ENCODE peak calls at places on chromosomes 5 and 9, in four cellular contexts. T is HCT116, J is sigmoid colon, I is upper lobe of right lung. M is an unnamed sample.

GRCh38 chr9:135047026-135047350 is 40.5 kb upstream of the OLFM1 start:
- DNase-seq in T (no peak), J (peak; percentile 56), I (peak; percentile 66), M (no peak)

GRCh38 chr5:133998807-133999206 is 6.0 kb downstream of the VDAC1 start:
- DNase-seq in T (no peak), J (no peak), I (no peak), M (no peak)

GRCh38 chr9:116027511-116027910 is 126.1 kb upstream of the PAPPA start:
- DNase-seq in T (no peak), J (no peak), I (no peak), M (peak; percentile 28)

GRCh38 chr5:154972476-154973080 is 31.7 kb downstream of the MRPL22 start:
- DNase-seq in T (peak; percentile 35), J (no peak), I (no peak), M (peak; percentile 72)

GRCh38 chr9:127598839-127599549 is 13.1 kb upstream of the STXBP1 start:
- DNase-seq in T (no peak), J (no peak), I (no peak), M (peak; percentile 60)

GRCh38 chr9:122950263-122950662 is 9.4 kb downstream of the RABGAP1 start:
- DNase-seq in T (no peak), J (no peak), I (no peak), M (no peak)

GRCh38 chr9:106286249-106286648 is 576.7 kb upstream of the ZNF462 start:
- DNase-seq in T (no peak), J (no peak), I (no peak), M (no peak)

GRCh38 chr9:117704024-117704575 is at the start of gene TLR4:
- DNase-seq in T (no peak), J (peak; percentile 81), I (peak; percentile 73), M (no peak)

GRCh38 chr5:69484891-69485290 is 7.7 kb upstream of the OCLN start:
- DNase-seq in T (no peak), J (no peak), I (no peak), M (peak; percentile 37)

GRCh38 chr5:61817472-61818326 is 485.6 kb downstream of the ZSWIM6 start:
- DNase-seq in T (peak; percentile 22), J (no peak), I (no peak), M (peak; percentile 84)

GRCh38 chr5:1150866-1151265 is 39.0 kb upstream of the SLC12A7 start:
- DNase-seq in T (no peak), J (no peak), I (no peak), M (no peak)

GRCh38 chr9:17481565-17481964 is 97.3 kb upstream of the SH3GL2 start:
- DNase-seq in T (no peak), J (no peak), I (peak; percentile 25), M (no peak)

GRCh38 chr5:116360008-116360853 is 214.4 kb downstream of the SEMA6A start:
- DNase-seq in T (no peak), J (peak; percentile 90), I (no peak), M (peak; percentile 12)

GRCh38 chr5:125348221-125348692 is 601.8 kb upstream of the ZNF608 start:
- DNase-seq in T (no peak), J (no peak), I (no peak), M (peak; percentile 24)

GRCh38 chr9:134321957-134322741 is 4.1 kb upstream of the RXRA start:
- DNase-seq in T (no peak), J (peak; percentile 65), I (peak; percentile 55), M (no peak)

GRCh38 chr5:134543820-134544692 is 18.6 kb downstream of the JADE2 start:
- DNase-seq in T (no peak), J (no peak), I (peak; percentile 66), M (no peak)

GRCh38 chr5:158640581-158640980 is 459.1 kb downstream of the EBF1 start:
- DNase-seq in T (no peak), J (no peak), I (no peak), M (no peak)

GRCh38 chr9:121699271-121700164 is 48.1 kb downstream of the DAB2IP start:
- DNase-seq in T (no peak), J (peak; percentile 84), I (peak; percentile 82), M (peak; percentile 56)

GRCh38 chr5:63022403-63022802 is 443.8 kb downstream of the LRRC70 start:
- DNase-seq in T (no peak), J (no peak), I (no peak), M (no peak)

GRCh38 chr9:93480728-93481324 is 27.4 kb upstream of the FAM120AOS start:
- DNase-seq in T (no peak), J (no peak), I (no peak), M (no peak)

GRCh38 chr9:19127881-19128719 is 808 bp upstream of the PLIN2 start:
- DNase-seq in T (no peak), J (peak; percentile 72), I (peak; percentile 71), M (no peak)

GRCh38 chr5:42951847-42952411 is 88.2 kb downstream of the ANXA2R start:
- DNase-seq in T (no peak), J (no peak), I (no peak), M (no peak)

GRCh38 chr9:70868044-70868443 is 253.4 kb downstream of the TRPM3 start:
- DNase-seq in T (no peak), J (no peak), I (no peak), M (no peak)

GRCh38 chr5:79846198-79846521 is 144.9 kb downstream of the MTX3 start:
- DNase-seq in T (no peak), J (no peak), I (no peak), M (no peak)

GRCh38 chr5:112420111-112420864 is 1.2 kb upstream of the EPB41L4A start:
- DNase-seq in T (peak; percentile 56), J (peak; percentile 88), I (peak; percentile 91), M (peak; percentile 52)

GRCh38 chr9:112439171-112439570 is 47.5 kb upstream of the KIAA1958 start:
- DNase-seq in T (no peak), J (no peak), I (no peak), M (no peak)

GRCh38 chr5:164094321-164094720 is 588.9 kb downstream of the MAT2B start:
- DNase-seq in T (no peak), J (no peak), I (no peak), M (no peak)
- TF ChIP-seq CTCF in T (no peak), J (no peak), I (no peak), M (no peak)

GRCh38 chr9:14249527-14249926 is 64.4 kb downstream of the NFIB start:
- DNase-seq in T (no peak), J (no peak), I (no peak), M (no peak)

GRCh38 chr9:14245901-14246525 is 67.9 kb downstream of the NFIB start:
- DNase-seq in T (no peak), J (no peak), I (no peak), M (no peak)

GRCh38 chr9:14246951-14247350 is 67.0 kb downstream of the NFIB start:
- DNase-seq in T (no peak), J (no peak), I (no peak), M (no peak)

GRCh38 chr9:14247577-14247976 is 66.4 kb downstream of the NFIB start:
- DNase-seq in T (no peak), J (no peak), I (no peak), M (no peak)

GRCh38 chr9:14248149-14248548 is 65.8 kb downstream of the NFIB start:
- DNase-seq in T (no peak), J (no peak), I (no peak), M (no peak)
- H3K4me1 ChIP-seq in T (peaks cover 10% of the 10 kb centered on the region), J (peaks cover 35% of the 10 kb centered on the region), I (peaks cover 25% of the 10 kb centered on the region), M (peaks cover 18% of the 10 kb centered on the region)

GRCh38 chr9:96492993-96493531 is 43.1 kb downstream of the HABP4 start:
- DNase-seq in T (no peak), J (no peak), I (no peak), M (no peak)

GRCh38 chr9:96491079-96491879 is 41.3 kb downstream of the HABP4 start:
- DNase-seq in T (peak; percentile 35), J (no peak), I (no peak), M (no peak)

GRCh38 chr9:96489482-96489979 is 39.6 kb downstream of the HABP4 start:
- DNase-seq in T (no peak), J (no peak), I (no peak), M (no peak)

GRCh38 chr9:96491880-96492525 is 42.0 kb downstream of the HABP4 start:
- DNase-seq in T (no peak), J (no peak), I (no peak), M (no peak)

DNA sequence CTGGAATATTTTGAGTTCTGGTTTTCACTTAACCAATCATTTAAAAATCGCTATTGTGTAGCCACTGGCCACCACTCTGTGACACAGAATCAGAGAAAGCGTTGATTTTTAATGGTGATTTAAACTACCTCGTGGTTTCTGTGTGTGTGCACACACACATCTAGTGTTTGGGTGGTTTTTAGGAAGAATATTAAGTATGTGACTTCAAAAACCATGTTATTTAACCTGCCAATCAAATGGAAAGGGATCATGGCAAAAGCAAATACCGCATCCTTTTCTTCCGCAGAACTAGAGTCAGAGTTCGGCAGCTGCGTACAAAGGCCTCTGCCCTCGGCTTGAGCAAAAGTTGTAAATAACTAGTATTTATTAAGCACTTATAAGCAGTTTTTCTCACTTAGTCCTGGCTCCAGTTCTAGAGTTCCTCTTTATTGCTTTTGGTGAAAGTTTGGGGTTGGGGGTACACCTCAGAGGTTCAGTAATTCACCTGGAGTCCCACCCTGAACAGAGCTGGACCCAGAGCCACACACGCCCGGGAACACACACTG is 40.6 kb downstream of the HABP4 start:
- DNase-seq in T (no peak), J (no peak), I (no peak), M (no peak)
- H3K36me3 ChIP-seq in T (peaks cover 7% of the 10 kb centered on the region), J (peaks cover 15% of the 10 kb centered on the region), I (peaks cover 20% of the 10 kb centered on the region), M (peaks cover 7% of the 10 kb centered on the region)

DNA sequence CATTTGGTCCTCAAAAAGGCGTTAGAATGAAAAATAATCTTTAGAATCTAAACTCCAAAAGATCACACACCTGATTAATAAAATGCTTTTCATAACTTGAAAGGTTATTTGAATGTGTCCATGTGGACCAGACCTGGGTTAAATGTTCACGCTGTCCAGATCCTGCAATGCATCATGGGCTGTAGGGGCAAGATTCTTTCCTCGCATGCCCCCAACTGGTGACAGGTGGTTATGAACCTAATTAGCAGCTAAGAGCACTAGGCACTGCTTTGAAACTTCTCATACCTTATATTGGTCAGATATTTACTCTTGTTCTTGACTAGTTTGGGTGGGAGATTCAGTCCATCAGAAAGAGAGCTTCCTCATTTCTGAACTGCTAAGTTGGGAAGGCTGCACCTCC is 19.3 kb upstream of the PIP5K1B start:
- DNase-seq in T (peak; percentile 37), J (no peak), I (no peak), M (peak; percentile 26)
- TF ChIP-seq CTCF in T (peak; percentile 53), J (peak; percentile 7), I (peak; percentile 42), M (peak; percentile 54)

DNA sequence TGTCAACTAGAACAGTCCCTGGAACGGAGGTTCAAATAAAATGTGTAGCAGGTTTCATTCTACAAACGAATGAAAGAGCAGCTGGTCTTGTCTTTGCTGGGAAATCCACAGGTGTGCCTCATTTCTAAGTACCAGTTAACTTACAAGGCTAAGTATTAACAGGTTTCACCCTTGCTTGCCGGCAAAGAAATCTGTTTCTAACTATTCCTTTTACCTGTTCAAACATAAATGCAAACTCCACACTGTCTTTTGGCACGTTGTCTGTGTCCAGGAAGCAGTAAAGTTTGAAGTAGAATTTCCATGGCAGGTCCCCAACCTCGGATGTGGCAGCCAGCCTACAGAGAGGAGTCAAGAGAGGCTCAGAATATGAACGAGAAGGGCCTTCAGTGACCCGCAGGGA is 54.4 kb upstream of the RETREG1 start:
- DNase-seq in T (no peak), J (no peak), I (no peak), M (no peak)
- H3K4me1 ChIP-seq in T (no peaks in the 10 kb centered on the region), J (peaks cover 3% of the 10 kb centered on the region), I (peaks cover 12% of the 10 kb centered on the region), M (peaks cover 13% of the 10 kb centered on the region)